ENCODE peak calls at places on chromosomes 11 and 22, in eight cellular contexts. H is mammary epithelial cell, S is fibroblast of the aortic adventitia, Y is kidney, I is adrenal gland, Z is stomach, F is lower lobe of right lung, T is GM23338. N is an unnamed sample.

GRCh38 chr11:128156486-128156885 is 430.9 kb downstream of the ETS1 start:
- DNase-seq in H (no peak), S (no peak), Y (no peak), I (no peak), Z (no peak), F (no peak), T (no peak), N (no peak)

GRCh38 chr11:18233912-18234311 is 2.7 kb downstream of the SAA4 start:
- DNase-seq in H (no peak), S (no peak), Y (no peak), I (no peak), Z (no peak), F (no peak), T (no peak), N (no peak)

GRCh38 chr11:84103096-84103495 is 816.9 kb upstream of the CCDC90B start:
- DNase-seq in H (no peak), S (no peak), Y (no peak), I (peak), Z (no peak), F (no peak), T (peak), N (no peak)

GRCh38 chr11:61129608-61130523 is 27.6 kb downstream of the CD5 start:
- DNase-seq in H (peak), S (peak), Y (peak), I (peak), Z (peak), F (peak), T (peak), N (peak)

GRCh38 chr11:111417011-111417765 is 38.1 kb upstream of the POU2AF1 start:
- DNase-seq in H (no peak), S (no peak), Y (no peak), I (no peak), Z (no peak), F (no peak), T (no peak), N (no peak)

GRCh38 chr11:61149624-61150615 is 11.3 kb downstream of the VPS37C start:
- DNase-seq in H (no peak), S (peak), Y (peak), I (no peak), Z (peak), F (peak), T (peak), N (peak)

GRCh38 chr11:518463-519202 is 11.6 kb upstream of the RNH1 start:
- DNase-seq in H (peak), S (peak), Y (peak), I (peak), Z (peak), F (peak), T (peak), N (peak)

GRCh38 chr11:84558085-84558905 is 1068.8 kb downstream of the DLG2 start:
- DNase-seq in H (peak), S (peak), Y (no peak), I (peak), Z (peak), F (no peak), T (peak), N (peak)

GRCh38 chr11:113647108-113647507 is 59.0 kb downstream of the TMPRSS5 start:
- DNase-seq in H (no peak), S (no peak), Y (no peak), I (no peak), Z (no peak), F (no peak), T (no peak), N (no peak)

GRCh38 chr11:117980716-117981115 is 5.5 kb upstream of the IL10RA start:
- DNase-seq in H (no peak), S (no peak), Y (no peak), I (no peak), Z (no peak), F (no peak), T (no peak), N (no peak)

GRCh38 chr11:134597452-134597851 is 185.4 kb upstream of the B3GAT1 start:
- DNase-seq in H (no peak), S (no peak), Y (no peak), I (no peak), Z (no peak), F (peak), T (no peak), N (no peak)

GRCh38 chr11:83511646-83512045 is 225.5 kb upstream of the CCDC90B start:
- DNase-seq in H (no peak), S (no peak), Y (no peak), I (no peak), Z (no peak), F (no peak), T (peak), N (no peak)

GRCh38 chr11:41971592-41971991 is 512.1 kb upstream of the LRRC4C start:
- DNase-seq in H (no peak), S (no peak), Y (no peak), I (no peak), Z (no peak), F (no peak), T (no peak), N (no peak)

GRCh38 chr11:111680486-111681175 is 78.4 kb downstream of the SIK2 start:
- DNase-seq in H (no peak), S (no peak), Y (no peak), I (no peak), Z (no peak), F (no peak), T (no peak), N (no peak)

DNA sequence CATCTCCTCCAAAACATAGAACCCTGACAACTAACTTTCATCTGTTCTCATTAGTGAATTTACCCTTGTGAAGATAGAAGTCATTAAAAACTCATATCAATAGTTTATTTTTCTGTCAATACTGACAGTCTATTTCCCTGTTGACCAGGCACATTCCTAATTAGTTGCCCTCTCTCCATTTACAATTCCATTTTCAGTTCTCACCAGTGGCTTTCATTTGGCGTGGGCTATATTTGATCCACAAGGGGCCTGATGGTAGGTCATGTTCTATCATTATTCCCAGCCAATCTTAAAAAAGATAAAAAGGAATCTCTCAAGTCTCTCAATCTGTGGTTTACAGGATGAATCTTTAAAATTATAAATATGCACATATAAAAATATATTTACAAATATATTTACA is 3.9 kb upstream of the AKIP1 start:
- DNase-seq in H (no peak), S (no peak), Y (no peak), I (no peak), Z (no peak), F (no peak), T (no peak), N (no peak)
- H3K4me3 ChIP-seq in H (no peak), S (no peak), Y (no peak), I (no peak), Z (no peak), F (no peak), T (no peak), N (no peak)

GRCh38 chr11:77470971-77471370 is 2.9 kb downstream of the PAK1 start:
- DNase-seq in H (no peak), S (no peak), Y (no peak), I (no peak), Z (no peak), F (no peak), T (peak), N (no peak)

GRCh38 chr11:77473801-77474508 is at the start of gene PAK1:
- DNase-seq in H (peak), S (peak), Y (peak), I (peak), Z (peak), F (peak), T (peak), N (peak)

GRCh38 chr11:77470504-77470903 is 3.4 kb downstream of the PAK1 start:
- DNase-seq in H (no peak), S (no peak), Y (no peak), I (no peak), Z (no peak), F (no peak), T (peak), N (no peak)

GRCh38 chr11:77473001-77473800 is 693 bp downstream of the PAK1 start:
- DNase-seq in H (peak), S (no peak), Y (peak), I (peak), Z (peak), F (peak), T (peak), N (no peak)

GRCh38 chr11:77471520-77472234 is 2.2 kb downstream of the PAK1 start:
- DNase-seq in H (peak), S (no peak), Y (no peak), I (no peak), Z (peak), F (no peak), T (peak), N (no peak)
- TF ChIP-seq CTCF in H (peak), S (no peak), Y (no peak), I (peak), Z (no peak), F (no peak), T (peak), N (no peak)

DNA sequence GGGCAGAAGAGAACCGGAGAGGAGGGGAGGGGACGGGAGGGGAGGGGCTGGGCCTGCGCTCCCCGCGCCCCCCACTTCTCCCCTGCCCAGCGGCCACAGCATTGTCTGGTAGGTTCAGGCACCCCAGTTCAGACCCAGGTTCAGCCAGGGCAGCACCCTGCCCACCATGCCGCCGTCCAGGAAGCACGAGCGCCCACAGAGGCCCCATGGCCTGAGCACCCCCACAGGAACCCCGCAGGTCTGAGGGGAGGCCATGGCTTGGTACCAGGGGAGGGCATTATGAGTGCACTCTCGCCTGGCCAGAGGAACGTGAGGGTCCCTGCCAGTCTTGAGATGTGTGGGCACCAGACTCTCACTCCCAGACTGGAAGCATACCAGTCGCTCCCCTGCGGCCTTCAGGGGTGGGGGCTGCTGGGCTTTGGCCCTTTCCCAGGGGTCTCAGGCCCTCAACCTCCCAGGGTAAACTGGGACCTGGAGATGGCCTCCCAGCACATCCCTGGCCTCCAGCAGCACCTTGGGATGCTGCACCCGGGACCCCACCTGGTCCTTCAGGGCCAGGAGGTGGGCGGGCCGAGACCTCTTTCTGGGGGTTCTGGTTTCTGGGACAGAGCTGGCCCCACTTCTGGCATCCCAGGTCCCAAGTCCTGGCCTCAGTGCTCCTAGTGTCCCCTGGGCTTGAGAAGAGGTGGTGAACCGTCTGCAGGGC is 598 bp upstream of the PLXNB2 start:
- DNase-seq in H (no peak), S (no peak), Y (peak), I (no peak), Z (no peak), F (no peak), T (no peak), N (no peak)
- H3K4me3 ChIP-seq in H (no peak), S (no peak), Y (no peak), I (no peak), Z (no peak), F (peak), T (no peak), N (no peak)

GRCh38 chr11:36130401-36130800 is 158.8 kb downstream of the COMMD9 start:
- DNase-seq in H (peak), S (peak), Y (no peak), I (no peak), Z (no peak), F (no peak), T (no peak), N (peak)

GRCh38 chr11:36129955-36130354 is 159.3 kb downstream of the COMMD9 start:
- DNase-seq in H (no peak), S (no peak), Y (no peak), I (no peak), Z (no peak), F (no peak), T (no peak), N (no peak)

GRCh38 chr11:36123353-36124220 is 165.6 kb downstream of the COMMD9 start:
- DNase-seq in H (no peak), S (no peak), Y (no peak), I (no peak), Z (no peak), F (no peak), T (no peak), N (no peak)

GRCh38 chr11:36127550-36127949 is 161.7 kb downstream of the COMMD9 start:
- DNase-seq in H (no peak), S (no peak), Y (no peak), I (no peak), Z (no peak), F (no peak), T (no peak), N (no peak)

DNA sequence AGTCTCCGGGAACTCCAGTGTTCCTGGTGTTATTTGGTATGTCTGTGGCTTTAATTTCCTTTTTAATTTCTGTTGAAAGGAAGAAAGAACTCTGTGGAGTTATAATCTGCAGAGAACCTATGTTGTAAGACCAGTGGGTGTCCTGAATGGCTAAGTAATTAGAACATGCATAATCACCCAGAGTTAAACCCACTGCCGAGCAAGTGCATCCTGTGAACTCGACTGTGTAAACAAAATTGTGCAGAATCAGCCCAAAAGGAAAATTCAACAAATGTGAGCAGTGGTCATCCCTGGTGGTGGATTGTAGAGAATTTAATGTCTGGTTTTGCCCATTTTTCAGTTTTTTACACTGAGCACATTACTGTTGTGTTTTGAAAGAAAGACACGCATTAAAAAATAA is 162.5 kb downstream of the COMMD9 start:
- DNase-seq in H (no peak), S (no peak), Y (no peak), I (no peak), Z (no peak), F (no peak), T (no peak), N (no peak)
- TF ChIP-seq CTCF in H (no peak), S (no peak), Y (no peak), I (no peak), Z (no peak), F (no peak), T (no peak), N (no peak)

DNA sequence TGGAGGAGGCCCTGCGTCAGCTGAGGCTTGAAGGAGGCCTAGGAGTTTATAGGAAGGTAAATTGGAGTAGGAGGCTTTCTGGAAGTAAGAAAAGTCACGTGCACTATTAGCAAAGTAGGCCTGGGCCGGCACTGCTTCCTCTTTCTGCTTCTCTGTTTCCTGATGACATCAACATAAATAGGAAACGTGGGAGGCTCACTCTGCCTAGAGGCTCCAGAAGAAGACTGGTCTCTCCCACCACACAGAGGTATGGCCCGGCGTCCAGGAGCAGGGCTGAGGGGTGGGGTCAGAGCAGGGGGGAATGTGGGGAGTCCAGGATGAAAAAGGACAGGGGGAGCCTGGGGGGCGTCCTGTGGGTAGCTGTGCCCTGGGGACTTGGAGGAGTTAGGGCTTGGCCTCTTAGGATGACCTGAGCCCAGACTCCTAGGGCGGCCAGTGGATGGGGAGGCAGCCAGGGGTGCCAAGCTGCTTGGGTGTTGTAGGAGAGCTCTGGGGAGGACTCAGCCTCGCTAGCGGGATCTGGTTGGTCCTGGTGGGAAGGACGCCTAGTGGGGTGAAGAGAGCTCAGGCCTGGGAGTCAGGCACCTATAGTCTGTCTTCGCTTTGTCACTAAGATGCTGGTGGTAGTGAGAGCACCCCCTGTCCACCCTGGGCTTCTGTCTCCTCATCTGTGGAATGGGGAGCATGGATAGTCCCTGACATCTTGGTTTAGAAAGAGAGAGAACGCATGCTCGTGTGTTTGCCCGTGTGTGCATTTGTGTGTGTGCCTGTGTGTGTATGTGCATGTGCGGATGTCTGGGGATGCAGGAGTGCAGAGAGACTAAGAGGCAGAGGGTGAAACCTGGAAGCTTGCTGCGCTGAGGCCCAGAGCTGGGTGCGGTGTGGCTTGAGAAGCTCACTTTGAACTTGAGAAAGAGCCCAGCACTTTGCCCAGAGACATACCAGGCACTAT is at the start of gene CSF2RB:
- DNase-seq in H (no peak), S (no peak), Y (peak), I (peak), Z (peak), F (peak), T (no peak), N (peak)
- H3K4me3 ChIP-seq in H (no peak), S (no peak), Y (peak), I (no peak), Z (peak), F (peak), T (no peak), N (no peak)

N was measured in cardiac fibroblast.